ENCODE peak calls at places on chromosome 21, in eight cellular contexts. D, Z, S, H, Y, C, R and G are unnamed samples.

GRCh38 chr21:42310411-42311001 is 4.7 kb downstream of the TFF3 start:
- DNase-seq in D (no peak), Z (no peak), S (no peak), H (no peak), Y (no peak), C (no peak), R (no peak), G (no peak)

GRCh38 chr21:46498335-46499050 is 39.8 kb downstream of the DIP2A start:
- DNase-seq in D (no peak), Z (no peak), S (no peak), H (peak), Y (no peak), C (no peak), R (no peak), G (peak)

GRCh38 chr21:41947596-41948403 is 6.0 kb downstream of the C2CD2 start:
- DNase-seq in D (no peak), Z (no peak), S (no peak), H (peak), Y (no peak), C (no peak), R (no peak), G (no peak)

GRCh38 chr21:45377866-45378257 is 27.1 kb upstream of the COL18A1 start:
- DNase-seq in D (no peak), Z (no peak), S (no peak), H (no peak), Y (no peak), C (no peak), R (no peak), G (no peak)

GRCh38 chr21:37770496-37770895 is 145.8 kb downstream of the KCNJ6 start:
- DNase-seq in D (no peak), Z (no peak), S (no peak), H (no peak), Y (no peak), C (no peak), R (no peak), G (no peak)

GRCh38 chr21:46119565-46120271 is 21.8 kb downstream of the COL6A2 start:
- DNase-seq in D (no peak), Z (no peak), S (no peak), H (no peak), Y (no peak), C (no peak), R (no peak), G (no peak)

GRCh38 chr21:30839304-30839703 is 9.7 kb upstream of the KRTAP7-1 start:
- DNase-seq in D (no peak), Z (no peak), S (peak), H (peak), Y (peak), C (no peak), R (peak), G (peak)

GRCh38 chr21:27246741-27247140 is 279.9 kb upstream of the ADAMTS5 start:
- DNase-seq in D (peak), Z (no peak), S (no peak), H (peak), Y (no peak), C (no peak), R (no peak), G (no peak)

GRCh38 chr21:44815225-44815624 is 2.6 kb downstream of the SUMO3 start:
- DNase-seq in D (no peak), Z (no peak), S (no peak), H (no peak), Y (no peak), C (no peak), R (no peak), G (no peak)

GRCh38 chr21:46366091-46366490 is 42.1 kb downstream of the PCNT start:
- DNase-seq in D (no peak), Z (no peak), S (no peak), H (no peak), Y (no peak), C (no peak), R (no peak), G (no peak)

GRCh38 chr21:31780944-31781343 is 49.0 kb upstream of the SCAF4 start:
- DNase-seq in D (no peak), Z (no peak), S (peak), H (no peak), Y (no peak), C (no peak), R (peak), G (no peak)

GRCh38 chr21:40732243-40732642 is 114.7 kb downstream of the DSCAM start:
- DNase-seq in D (no peak), Z (no peak), S (no peak), H (peak), Y (no peak), C (no peak), R (no peak), G (no peak)

GRCh38 chr21:38609580-38609979 is 111.3 kb upstream of the ERG start:
- DNase-seq in D (no peak), Z (no peak), S (no peak), H (no peak), Y (no peak), C (no peak), R (no peak), G (no peak)

GRCh38 chr21:8994640-8995511 is 1526.5 kb upstream of the TPTE start:
- DNase-seq in D (no peak), Z (no peak), S (peak), H (no peak), Y (no peak), C (no peak), R (peak), G (no peak)

GRCh38 chr21:44450999-44451398 is 4.3 kb upstream of the LRRC3 start:
- DNase-seq in D (no peak), Z (no peak), S (no peak), H (no peak), Y (no peak), C (no peak), R (no peak), G (no peak)

GRCh38 chr21:21003701-21004100 is 5.5 kb downstream of the NCAM2 start:
- DNase-seq in D (no peak), Z (no peak), S (peak), H (peak), Y (no peak), C (no peak), R (peak), G (peak)

GRCh38 chr21:46069166-46069565 is 28.7 kb upstream of the COL6A2 start:
- DNase-seq in D (no peak), Z (no peak), S (no peak), H (no peak), Y (no peak), C (no peak), R (no peak), G (no peak)

GRCh38 chr21:44255519-44255981 is 6.1 kb downstream of the DNMT3L start:
- DNase-seq in D (no peak), Z (no peak), S (no peak), H (no peak), Y (no peak), C (no peak), R (no peak), G (no peak)

GRCh38 chr21:41360072-41360821 is 1.6 kb upstream of the MX2 start:
- DNase-seq in D (no peak), Z (no peak), S (no peak), H (no peak), Y (no peak), C (no peak), R (no peak), G (no peak)

GRCh38 chr21:29985866-29986265 is 46.1 kb upstream of the GRIK1 start:
- DNase-seq in D (no peak), Z (no peak), S (no peak), H (no peak), Y (no peak), C (no peak), R (no peak), G (no peak)

GRCh38 chr21:42406201-42406601 is 2.5 kb downstream of the UBASH3A start:
- DNase-seq in D (no peak), Z (no peak), S (no peak), H (no peak), Y (peak), C (no peak), R (no peak), G (no peak)

GRCh38 chr21:40129809-40130208 is 262.6 kb downstream of the PCP4 start:
- DNase-seq in D (no peak), Z (no peak), S (no peak), H (no peak), Y (no peak), C (no peak), R (no peak), G (no peak)

GRCh38 chr21:43734131-43734634 is 15.3 kb downstream of the PDXK start:
- DNase-seq in D (no peak), Z (no peak), S (no peak), H (no peak), Y (no peak), C (peak), R (no peak), G (no peak)

GRCh38 chr21:25342811-25343210 is 264.5 kb downstream of the MRPL39 start:
- DNase-seq in D (no peak), Z (no peak), S (no peak), H (peak), Y (no peak), C (no peak), R (no peak), G (no peak)

GRCh38 chr21:14979264-14979663 is 85.5 kb downstream of the NRIP1 start:
- DNase-seq in D (no peak), Z (no peak), S (no peak), H (no peak), Y (no peak), C (no peak), R (no peak), G (no peak)

GRCh38 chr21:46634966-46635323 is 529 bp upstream of the PRMT2 start:
- DNase-seq in D (peak), Z (no peak), S (peak), H (peak), Y (no peak), C (peak), R (peak), G (peak)

GRCh38 chr21:34688145-34688544 is 19.4 kb downstream of the CLIC6 start:
- DNase-seq in D (no peak), Z (no peak), S (no peak), H (no peak), Y (no peak), C (no peak), R (peak), G (no peak)

GRCh38 chr21:34690041-34690792 is 21.4 kb downstream of the CLIC6 start:
- DNase-seq in D (no peak), Z (no peak), S (no peak), H (no peak), Y (no peak), C (no peak), R (no peak), G (no peak)

GRCh38 chr21:45415188-45415942 is 10.4 kb downstream of the COL18A1 start:
- DNase-seq in D (no peak), Z (no peak), S (no peak), H (no peak), Y (no peak), C (no peak), R (no peak), G (no peak)